ENCODE peak calls at places on chromosomes 16 and 17, in seven cellular contexts. One of them, this sample, is unnamed.

GRCh38 chr17:740240-741055 is 8.1 kb downstream of the TLCD3A start:
- DNase-seq in Caco-2: no peak
- DNase-seq in fibroblast of the aortic adventitia: no peak
- DNase-seq in adrenal gland: no peak
- DNase-seq in sigmoid colon: no peak
- DNase-seq in IMR-90: no peak
- DNase-seq in body of pancreas: no peak
- DNase-seq in this sample: no peak

GRCh38 chr16:48959204-48959603 is 322.4 kb downstream of the CBLN1 start:
- DNase-seq in adrenal gland: no peak
- DNase-seq in fibroblast of the aortic adventitia: no peak
- DNase-seq in body of pancreas: no peak
- DNase-seq in sigmoid colon: no peak
- DNase-seq in Caco-2: no peak
- DNase-seq in IMR-90: no peak
- DNase-seq in this sample: no peak

GRCh38 chr17:78794399-78794798 is 12.3 kb upstream of the CYTH1 start:
- DNase-seq in sigmoid colon: no peak
- DNase-seq in body of pancreas: no peak
- DNase-seq in Caco-2: no peak
- DNase-seq in IMR-90: no peak
- DNase-seq in fibroblast of the aortic adventitia: no peak
- DNase-seq in adrenal gland: no peak
- DNase-seq in this sample: no peak

GRCh38 chr17:69175812-69176517 is 34.3 kb upstream of the ABCA6 start:
- DNase-seq in adrenal gland: no peak
- DNase-seq in fibroblast of the aortic adventitia: peak; percentile 92
- DNase-seq in IMR-90: peak; percentile 79
- DNase-seq in Caco-2: no peak
- DNase-seq in body of pancreas: no peak
- DNase-seq in sigmoid colon: no peak
- DNase-seq in this sample: peak; percentile 24

GRCh38 chr17:38724337-38724988 is 5.7 kb upstream of the CISD3 start:
- DNase-seq in Caco-2: no peak
- DNase-seq in sigmoid colon: peak; percentile 91
- DNase-seq in IMR-90: no peak
- DNase-seq in adrenal gland: peak; percentile 75
- DNase-seq in body of pancreas: peak; percentile 78
- DNase-seq in fibroblast of the aortic adventitia: no peak
- DNase-seq in this sample: no peak

GRCh38 chr16:85088570-85089214 is 23.6 kb downstream of the CIBAR2 start:
- DNase-seq in adrenal gland: no peak
- DNase-seq in sigmoid colon: no peak
- DNase-seq in body of pancreas: no peak
- DNase-seq in IMR-90: no peak
- DNase-seq in Caco-2: no peak
- DNase-seq in fibroblast of the aortic adventitia: no peak
- DNase-seq in this sample: no peak

GRCh38 chr17:56810846-56811775 is 22.6 kb downstream of the C17orf67 start:
- DNase-seq in adrenal gland: no peak
- DNase-seq in fibroblast of the aortic adventitia: no peak
- DNase-seq in Caco-2: no peak
- DNase-seq in IMR-90: no peak
- DNase-seq in sigmoid colon: no peak
- DNase-seq in body of pancreas: no peak
- DNase-seq in this sample: no peak

GRCh38 chr17:39668141-39668924 is at the start of gene PNMT:
- DNase-seq in fibroblast of the aortic adventitia: peak; percentile 42
- DNase-seq in Caco-2: peak; percentile 85
- DNase-seq in body of pancreas: peak; percentile 79
- DNase-seq in IMR-90: peak; percentile 39
- DNase-seq in adrenal gland: peak; percentile 71
- DNase-seq in sigmoid colon: no peak
- DNase-seq in this sample: peak; percentile 100

GRCh38 chr16:62225675-62226074 is 189.4 kb upstream of the CDH8 start:
- DNase-seq in adrenal gland: peak; percentile 76
- DNase-seq in sigmoid colon: no peak
- DNase-seq in Caco-2: peak; percentile 89
- DNase-seq in fibroblast of the aortic adventitia: no peak
- DNase-seq in IMR-90: no peak
- DNase-seq in body of pancreas: peak; percentile 84
- DNase-seq in this sample: no peak

GRCh38 chr16:67857547-67858233 is 10.2 kb upstream of the CENPT start:
- DNase-seq in adrenal gland: peak; percentile 72
- DNase-seq in Caco-2: peak; percentile 91
- DNase-seq in body of pancreas: peak; percentile 87
- DNase-seq in fibroblast of the aortic adventitia: peak; percentile 90
- DNase-seq in IMR-90: peak; percentile 92
- DNase-seq in sigmoid colon: peak; percentile 91
- DNase-seq in this sample: peak; percentile 91

GRCh38 chr16:84874004-84874435 is 54.2 kb downstream of the CRISPLD2 start:
- DNase-seq in IMR-90: no peak
- DNase-seq in body of pancreas: no peak
- DNase-seq in fibroblast of the aortic adventitia: no peak
- DNase-seq in sigmoid colon: no peak
- DNase-seq in Caco-2: no peak
- DNase-seq in adrenal gland: no peak
- DNase-seq in this sample: no peak

GRCh38 chr17:78805301-78805700 is 23.2 kb upstream of the CYTH1 start:
- DNase-seq in body of pancreas: no peak
- DNase-seq in Caco-2: no peak
- DNase-seq in sigmoid colon: no peak
- DNase-seq in IMR-90: no peak
- DNase-seq in fibroblast of the aortic adventitia: no peak
- DNase-seq in adrenal gland: no peak
- DNase-seq in this sample: no peak

GRCh38 chr17:82840431-82840831 is 609 bp upstream of the ZNF750 start:
- DNase-seq in body of pancreas: no peak
- DNase-seq in adrenal gland: no peak
- DNase-seq in fibroblast of the aortic adventitia: no peak
- DNase-seq in Caco-2: no peak
- DNase-seq in sigmoid colon: peak; percentile 60
- DNase-seq in IMR-90: no peak
- DNase-seq in this sample: no peak

GRCh38 chr17:63629627-63630026 is 7.4 kb downstream of the MAP3K3 start:
- DNase-seq in IMR-90: no peak
- DNase-seq in Caco-2: no peak
- DNase-seq in body of pancreas: no peak
- DNase-seq in adrenal gland: no peak
- DNase-seq in fibroblast of the aortic adventitia: peak; percentile 20
- DNase-seq in sigmoid colon: no peak
- DNase-seq in this sample: no peak
- TF ChIP-seq CTCF in IMR-90: no peak
- TF ChIP-seq CTCF in Caco-2: no peak
- TF ChIP-seq CTCF in body of pancreas: no peak
- TF ChIP-seq CTCF in adrenal gland: no peak
- TF ChIP-seq CTCF in fibroblast of the aortic adventitia: no peak
- TF ChIP-seq CTCF in sigmoid colon: no peak
- TF ChIP-seq CTCF in this sample: no peak

GRCh38 chr17:48752399-48753288 is 24.1 kb upstream of the HOXB13 start:
- DNase-seq in sigmoid colon: no peak
- DNase-seq in Caco-2: no peak
- DNase-seq in IMR-90: no peak
- DNase-seq in adrenal gland: no peak
- DNase-seq in fibroblast of the aortic adventitia: peak; percentile 27
- DNase-seq in body of pancreas: no peak
- DNase-seq in this sample: no peak
- TF ChIP-seq CTCF in sigmoid colon: no peak
- TF ChIP-seq CTCF in Caco-2: no peak
- TF ChIP-seq CTCF in IMR-90: no peak
- TF ChIP-seq CTCF in adrenal gland: no peak
- TF ChIP-seq CTCF in fibroblast of the aortic adventitia: no peak
- TF ChIP-seq CTCF in body of pancreas: no peak
- TF ChIP-seq CTCF in this sample: no peak

GRCh38 chr17:7324438-7324779 is 4.7 kb downstream of the NEURL4 start:
- DNase-seq in sigmoid colon: no peak
- DNase-seq in IMR-90: no peak
- DNase-seq in body of pancreas: no peak
- DNase-seq in Caco-2: no peak
- DNase-seq in fibroblast of the aortic adventitia: no peak
- DNase-seq in adrenal gland: no peak
- DNase-seq in this sample: no peak
- TF ChIP-seq CTCF in sigmoid colon: no peak
- TF ChIP-seq CTCF in IMR-90: no peak
- TF ChIP-seq CTCF in body of pancreas: no peak
- TF ChIP-seq CTCF in Caco-2: no peak
- TF ChIP-seq CTCF in fibroblast of the aortic adventitia: no peak
- TF ChIP-seq CTCF in adrenal gland: no peak
- TF ChIP-seq CTCF in this sample: no peak

GRCh38 chr16:30985401-30986128 is 558 bp downstream of the HSD3B7 start:
- DNase-seq in sigmoid colon: no peak
- DNase-seq in Caco-2: peak; percentile 50
- DNase-seq in fibroblast of the aortic adventitia: peak; percentile 16
- DNase-seq in body of pancreas: peak; percentile 92
- DNase-seq in IMR-90: no peak
- DNase-seq in adrenal gland: peak; percentile 52
- DNase-seq in this sample: peak; percentile 91
- TF ChIP-seq CTCF in sigmoid colon: no peak
- TF ChIP-seq CTCF in Caco-2: no peak
- TF ChIP-seq CTCF in fibroblast of the aortic adventitia: no peak
- TF ChIP-seq CTCF in body of pancreas: no peak
- TF ChIP-seq CTCF in IMR-90: no peak
- TF ChIP-seq CTCF in adrenal gland: no peak
- TF ChIP-seq CTCF in this sample: no peak

DNA sequence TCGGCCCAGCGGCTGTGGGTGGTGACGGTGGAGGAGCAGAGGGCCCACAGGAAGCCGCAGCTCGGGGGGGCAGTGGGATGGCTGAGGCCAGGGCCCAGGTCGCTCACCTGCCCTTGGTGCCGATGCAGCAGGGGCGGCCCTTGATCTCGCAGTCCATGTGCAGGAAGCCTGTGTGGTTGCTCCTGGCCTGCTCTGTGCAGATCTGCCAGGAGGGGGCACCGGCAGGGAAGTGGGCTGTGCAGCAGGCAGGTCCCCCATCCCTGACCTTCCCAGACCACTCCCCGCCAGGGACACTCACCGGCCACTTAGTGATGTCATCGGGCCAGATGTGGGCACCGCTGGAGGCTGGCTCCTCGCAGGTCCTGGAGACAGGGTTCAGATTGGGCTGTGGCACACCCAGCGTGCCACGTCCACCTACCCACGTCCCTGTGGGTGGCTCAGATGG is 6.2 kb downstream of the AANAT start:
- DNase-seq in adrenal gland: no peak
- DNase-seq in sigmoid colon: no peak
- DNase-seq in Caco-2: peak; percentile 61
- DNase-seq in IMR-90: no peak
- DNase-seq in fibroblast of the aortic adventitia: no peak
- DNase-seq in body of pancreas: no peak
- DNase-seq in this sample: no peak
- TF ChIP-seq CTCF in adrenal gland: no peak
- TF ChIP-seq CTCF in sigmoid colon: no peak
- TF ChIP-seq CTCF in Caco-2: peak; percentile 20
- TF ChIP-seq CTCF in IMR-90: peak; percentile 35
- TF ChIP-seq CTCF in fibroblast of the aortic adventitia: peak; percentile 23
- TF ChIP-seq CTCF in body of pancreas: no peak
- TF ChIP-seq CTCF in this sample: peak; percentile 32

This sample was measured in Calu3.